ENCODE peak calls at places on chromosome 7, in eight cellular contexts. C, X, M, N, T, K, L and G are unnamed samples.
A peak's percentile ranks its signal among the peaks of the same experiment; 100 is the strongest.

GRCh38 chr7:159094030-159094740 is 50.5 kb downstream of the VIPR2 start:
- DNase-seq in C (no peak), X (no peak), M (no peak), N (no peak), T (no peak), K (peak; percentile 72), L (no peak), G (no peak)

GRCh38 chr7:105975770-105976428 is 12.8 kb downstream of the CDHR3 start:
- DNase-seq in C (peak; percentile 81), X (no peak), M (no peak), N (no peak), T (peak; percentile 9), K (no peak), L (no peak), G (no peak)

GRCh38 chr7:28037220-28038010 is 143.2 kb downstream of the JAZF1 start:
- DNase-seq in C (peak; percentile 98), X (no peak), M (no peak), N (no peak), T (no peak), K (no peak), L (peak; percentile 67), G (peak; percentile 75)

GRCh38 chr7:28641752-28642546 is 229.6 kb downstream of the CREB5 start:
- DNase-seq in C (no peak), X (no peak), M (no peak), N (no peak), T (no peak), K (no peak), L (no peak), G (no peak)

GRCh38 chr7:3043544-3044395 is at the start of gene CARD11:
- DNase-seq in C (no peak), X (no peak), M (no peak), N (no peak), T (peak; percentile 46), K (peak; percentile 59), L (no peak), G (peak; percentile 57)

GRCh38 chr7:157792954-157793353 is 456.1 kb downstream of the DNAJB6 start:
- DNase-seq in C (no peak), X (no peak), M (no peak), N (peak; percentile 2), T (no peak), K (no peak), L (no peak), G (no peak)

GRCh38 chr7:17155529-17155928 is 142.9 kb upstream of the AHR start:
- DNase-seq in C (no peak), X (no peak), M (no peak), N (no peak), T (no peak), K (no peak), L (no peak), G (no peak)

GRCh38 chr7:135181261-135181928 is 10.9 kb upstream of the CYREN start:
- DNase-seq in C (no peak), X (no peak), M (no peak), N (no peak), T (no peak), K (no peak), L (no peak), G (no peak)

GRCh38 chr7:44867073-44867990 is 18.0 kb downstream of the PURB start:
- DNase-seq in C (peak; percentile 91), X (no peak), M (no peak), N (no peak), T (no peak), K (no peak), L (peak; percentile 58), G (no peak)

GRCh38 chr7:266851-267840 is 22.8 kb upstream of the FOXL3 start:
- DNase-seq in C (no peak), X (peak; percentile 79), M (peak; percentile 58), N (peak; percentile 70), T (peak; percentile 78), K (no peak), L (no peak), G (no peak)

GRCh38 chr7:26794541-26794940 is 69.8 kb downstream of the SKAP2 start:
- DNase-seq in C (no peak), X (no peak), M (no peak), N (no peak), T (no peak), K (no peak), L (no peak), G (no peak)

GRCh38 chr7:73329861-73330581 is 2.1 kb downstream of the FKBP6 start:
- DNase-seq in C (peak; percentile 36), X (no peak), M (no peak), N (no peak), T (no peak), K (no peak), L (no peak), G (no peak)

GRCh38 chr7:148954766-148955165 is 70.7 kb upstream of the EZH2 start:
- DNase-seq in C (no peak), X (no peak), M (no peak), N (no peak), T (no peak), K (no peak), L (no peak), G (no peak)

GRCh38 chr7:23476286-23477169 is 6.2 kb upstream of the IGF2BP3 start:
- DNase-seq in C (no peak), X (no peak), M (no peak), N (no peak), T (no peak), K (no peak), L (no peak), G (no peak)
- H3K4me3 ChIP-seq in C (no peak overlapping the region), X (no peak overlapping the region), M (no peak overlapping the region), N (no peak overlapping the region), T (no peak overlapping the region), K (no peak overlapping the region), L (peak overlapping the region; percentile 80), G (peak overlapping the region; percentile 98)

DNA sequence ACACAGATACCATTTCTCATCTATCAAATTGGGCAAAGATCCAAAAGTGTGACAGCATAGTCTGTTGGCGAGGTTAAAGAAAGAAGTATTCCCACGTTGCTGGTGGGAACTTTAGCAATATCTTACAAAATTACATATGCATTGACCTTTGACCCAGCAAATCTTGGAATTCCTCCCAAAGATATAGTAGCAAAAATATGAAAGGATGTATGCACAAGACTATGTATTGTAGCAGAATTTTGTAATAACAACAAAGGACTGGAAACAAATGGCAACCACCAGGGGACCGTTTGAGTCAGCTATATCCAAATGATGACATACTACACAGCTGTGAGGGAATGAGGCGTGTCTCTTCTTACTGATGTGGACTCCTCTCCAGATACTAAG is 50.2 kb downstream of the KCNH2 start:
- DNase-seq in C (peak; percentile 7), X (no peak), M (no peak), N (no peak), T (no peak), K (no peak), L (peak; percentile 38), G (no peak)
- TF ChIP-seq CTCF in C (peak; percentile 10), X (no peak), M (no peak), N (no peak), T (no peak), K (no peak), L (no peak), G (no peak)

GRCh38 chr7:155787171-155787851 is 25.0 kb downstream of the SHH start:
- DNase-seq in C (no peak), X (no peak), M (no peak), N (no peak), T (no peak), K (no peak), L (peak; percentile 55), G (no peak)
- H3K4me3 ChIP-seq in C (peak overlapping the region; percentile 58), X (peak overlapping the region; percentile 21), M (no peak overlapping the region), N (peak overlapping the region; percentile 52), T (no peak overlapping the region), K (peak overlapping the region; percentile 67), L (peak overlapping the region; percentile 76), G (no peak overlapping the region)

GRCh38 chr7:84069036-84069435 is 125.6 kb downstream of the SEMA3A start:
- DNase-seq in C (no peak), X (no peak), M (no peak), N (no peak), T (no peak), K (no peak), L (no peak), G (no peak)
- TF ChIP-seq CTCF in C (no peak), X (no peak), M (no peak), N (no peak), T (no peak), K (no peak), L (no peak), G (no peak)